ENCODE peak calls at places on chromosomes 12 and 14, in seven cellular contexts. T is CD8-positive, alpha-beta T cell; P is H7; R is CD8-positive, alpha-beta memory T cell; C is Peyer's patch; J is HFF-Myc; K is body of pancreas. Z is an unnamed sample.

GRCh38 chr12:63889721-63890509 is 45.4 kb downstream of the SRGAP1 start:
- DNase-seq in T (no peak), P (no peak), J (no peak), C (no peak), R (no peak), K (no peak), Z (no peak)

GRCh38 chr12:67989184-67989965 is at the start of gene IFNG-AS1:
- DNase-seq in R (peak; percentile 16), J (no peak), P (no peak), K (no peak), T (no peak), C (peak; percentile 62), Z (no peak)

GRCh38 chr12:70243510-70244331 is 488 bp downstream of the CNOT2 start:
- DNase-seq in T (peak; percentile 47), J (no peak), P (peak; percentile 89), C (peak; percentile 85), K (peak; percentile 66), R (peak; percentile 80), Z (peak; percentile 73)

GRCh38 chr12:71999795-72000194 is 61.1 kb downstream of the TPH2 start:
- DNase-seq in T (no peak), C (no peak), P (no peak), R (no peak), K (no peak), J (peak; percentile 5), Z (no peak)

GRCh38 chr12:77537648-77538047 is 293.0 kb upstream of the NAV3 start:
- DNase-seq in T (no peak), K (no peak), P (no peak), J (no peak), C (no peak), R (no peak), Z (no peak)

GRCh38 chr12:18139989-18140596 is 50.1 kb upstream of the RERGL start:
- DNase-seq in J (no peak), K (no peak), P (peak; percentile 1), R (no peak), T (no peak), C (no peak), Z (peak; percentile 20)

GRCh38 chr14:32372154-32372553 is 43.1 kb downstream of the AKAP6 start:
- DNase-seq in C (no peak), J (peak; percentile 85), R (no peak), P (no peak), T (no peak), K (no peak), Z (peak; percentile 28)

GRCh38 chr12:122350444-122350843 is 72.0 kb downstream of the CLIP1 start:
- DNase-seq in P (no peak), J (no peak), R (no peak), T (no peak), K (no peak), C (no peak), Z (peak; percentile 91)

GRCh38 chr12:92921877-92922276 is 7.2 kb downstream of the EEA1 start:
- DNase-seq in P (no peak), R (no peak), C (no peak), J (no peak), K (no peak), T (no peak), Z (no peak)

GRCh38 chr14:89383171-89383845 is 33.7 kb downstream of the FOXN3 start:
- DNase-seq in K (no peak), C (no peak), P (no peak), J (no peak), T (no peak), R (no peak), Z (no peak)

GRCh38 chr12:70603044-70603443 is 34.2 kb downstream of the PTPRB start:
- DNase-seq in C (no peak), T (no peak), K (no peak), P (no peak), R (no peak), J (no peak), Z (peak; percentile 65)

DNA sequence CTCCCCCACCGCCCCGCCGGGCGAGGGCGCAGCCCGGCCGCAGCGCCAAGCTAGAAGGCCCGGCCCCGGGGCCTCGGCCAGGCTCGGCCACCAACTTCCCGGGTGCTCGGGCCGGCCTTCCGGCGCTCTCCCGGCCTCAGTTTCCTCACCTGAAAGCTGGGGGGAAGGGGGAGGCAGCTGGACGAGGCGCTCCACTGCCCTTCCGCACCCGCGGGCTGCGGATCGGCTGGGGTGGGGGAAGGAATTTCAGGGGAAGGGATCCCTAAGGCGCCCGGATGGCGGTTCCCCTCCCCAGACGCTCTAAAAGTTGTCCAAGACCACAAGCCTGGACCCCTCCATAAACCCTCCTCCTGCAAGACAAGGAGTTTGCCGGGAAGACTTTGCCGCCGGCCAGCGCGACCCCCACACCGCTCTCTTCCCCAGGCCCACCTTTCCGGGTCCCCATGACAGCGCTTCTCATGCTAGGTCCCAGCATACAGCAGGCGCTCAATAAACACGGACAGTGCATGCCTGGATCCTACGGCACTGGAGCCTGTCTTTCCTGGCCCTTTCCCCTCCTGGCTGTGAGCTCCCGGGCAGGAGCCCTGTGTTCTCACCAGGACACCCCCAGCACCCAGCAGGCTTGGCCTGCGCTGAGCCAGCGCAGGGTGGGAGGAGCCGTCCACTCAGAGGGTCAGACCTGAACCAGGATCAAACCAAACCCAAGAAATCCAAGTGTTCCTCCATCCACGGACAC is 18.1 kb downstream of the BEGAIN start:
- DNase-seq in T (no peak), P (peak; percentile 84), K (peak; percentile 47), J (no peak), R (no peak), C (no peak), Z (no peak)
- H3K4me3 ChIP-seq in T (no peak overlapping the region), P (peak overlapping the region; percentile 57), K (no peak overlapping the region), J (no peak overlapping the region), R (no peak overlapping the region), C (peak overlapping the region; percentile 28), Z (no peak overlapping the region)

DNA sequence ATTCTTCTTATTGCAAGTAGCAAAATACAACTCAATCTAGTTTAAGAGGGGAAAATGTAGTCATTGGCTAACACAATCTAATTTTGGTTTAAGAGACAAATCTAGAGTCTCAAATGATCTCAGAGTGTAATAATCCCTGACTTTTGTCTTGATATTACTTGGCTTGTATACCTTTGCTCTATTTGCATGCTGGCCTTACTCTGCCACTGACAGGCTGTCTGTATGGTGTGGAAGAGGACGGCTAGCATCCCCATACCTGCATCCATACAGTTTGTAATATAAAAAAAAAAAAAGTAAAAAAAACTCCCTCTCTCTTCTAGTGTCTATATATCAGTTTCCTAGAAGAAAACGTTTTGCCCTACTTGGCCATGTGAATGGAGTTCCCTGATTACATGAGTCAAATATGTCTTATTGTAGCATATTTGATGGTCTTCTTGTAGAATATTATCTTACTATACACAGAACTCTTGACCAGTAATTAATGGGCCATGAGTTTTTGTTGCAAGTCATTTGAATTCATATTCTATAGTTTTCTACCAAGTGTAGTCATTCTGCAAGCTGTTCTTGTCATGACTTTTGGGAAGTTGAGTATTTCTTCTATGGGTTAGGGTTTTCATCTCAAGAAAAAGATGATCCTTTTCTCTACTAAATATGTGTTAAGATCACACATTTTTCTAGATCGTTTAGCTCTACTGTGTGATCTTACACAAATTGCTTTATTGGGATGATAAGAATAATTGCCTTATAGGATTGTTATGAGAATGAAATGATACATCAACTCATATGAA is 8.2 kb downstream of the HIF1A start:
- DNase-seq in K (no peak), R (no peak), T (no peak), C (no peak), J (no peak), P (no peak), Z (no peak)
- H3K4me3 ChIP-seq in K (no peak overlapping the region), R (no peak overlapping the region), T (no peak overlapping the region), C (no peak overlapping the region), J (no peak overlapping the region), P (no peak overlapping the region), Z (no peak overlapping the region)

GRCh38 chr12:109841356-109841755 is 8.2 kb upstream of the TRPV4 start:
- DNase-seq in T (no peak), K (no peak), J (no peak), P (no peak), C (no peak), R (no peak), Z (no peak)

GRCh38 chr12:109844091-109844490 is 10.9 kb upstream of the TRPV4 start:
- DNase-seq in T (no peak), C (no peak), K (no peak), P (no peak), J (no peak), R (no peak), Z (no peak)

GRCh38 chr12:109847166-109847700 is 14.0 kb upstream of the TRPV4 start:
- DNase-seq in C (no peak), T (no peak), P (no peak), J (no peak), R (no peak), K (no peak), Z (no peak)

GRCh38 chr12:109842021-109842420 is 8.8 kb upstream of the TRPV4 start:
- DNase-seq in J (no peak), K (no peak), P (no peak), C (no peak), T (no peak), R (no peak), Z (no peak)

GRCh38 chr12:109844983-109845841 is 12.0 kb upstream of the TRPV4 start:
- DNase-seq in T (peak; percentile 73), K (peak; percentile 89), P (peak; percentile 97), R (peak; percentile 81), C (peak; percentile 94), J (no peak), Z (peak; percentile 79)
- H3K4me3 ChIP-seq in T (peak overlapping the region; percentile 19), K (no peak overlapping the region), P (peak overlapping the region; percentile 2), R (peak overlapping the region; percentile 32), C (peak overlapping the region; percentile 7), J (no peak overlapping the region), Z (no peak overlapping the region)

DNA sequence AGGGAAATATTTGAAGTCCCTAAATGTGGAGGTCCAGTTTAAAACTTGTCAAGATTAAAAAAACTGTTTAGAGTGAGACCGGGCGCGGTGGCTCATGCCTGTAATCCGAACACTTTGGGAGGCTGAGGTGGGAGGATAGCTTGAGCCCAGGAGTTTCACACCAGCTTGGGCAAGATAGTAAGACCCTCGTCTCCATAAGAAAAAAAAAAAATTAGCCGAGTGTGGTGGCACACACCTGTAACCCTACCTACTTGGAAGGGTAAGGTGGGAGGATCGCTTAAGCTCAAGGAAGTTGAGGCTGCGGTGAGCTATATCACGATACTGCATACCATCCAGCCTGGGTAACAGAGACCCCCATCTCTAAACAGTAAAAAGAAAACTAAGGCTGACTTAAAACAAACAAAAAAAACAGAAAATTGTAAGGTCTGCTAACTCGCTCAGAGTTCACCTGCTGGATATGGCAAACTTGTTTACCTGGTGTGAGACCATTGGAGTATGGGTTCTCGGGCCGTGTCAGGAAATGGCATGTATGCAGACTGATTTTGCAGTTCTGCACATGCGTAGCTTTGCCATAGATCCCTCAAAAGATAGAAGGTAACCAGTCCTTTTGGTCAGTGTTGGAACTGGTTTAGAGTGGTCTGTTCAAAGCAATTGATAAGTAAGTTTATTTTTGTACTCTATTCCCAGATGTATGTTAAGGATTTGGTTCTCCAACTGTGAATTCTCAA is 2.1 kb downstream of the RNF10 start:
- DNase-seq in J (no peak), K (peak; percentile 25), C (peak; percentile 67), P (no peak), R (peak; percentile 31), T (no peak), Z (peak; percentile 39)
- H3K4me3 ChIP-seq in J (peak overlapping the region; percentile 84), K (peak overlapping the region; percentile 79), C (peak overlapping the region; percentile 93), P (no peak overlapping the region), R (peak overlapping the region; percentile 55), T (peak overlapping the region; percentile 95), Z (peak overlapping the region; percentile 40)

Z was measured in endothelial cell of umbilical vein.